ENCODE peak calls at places on chromosomes 5 and 9, in eight cellular contexts. One of them, this sample, is unnamed.

GRCh38 chr5:158639876-158640570 is 459.7 kb downstream of the EBF1 start:
- DNase-seq in GM12878: no peak
- DNase-seq in H1: no peak
- DNase-seq in HepG2: no peak
- DNase-seq in K562: no peak
- DNase-seq in HCT116: no peak
- DNase-seq in endothelial cell of umbilical vein: no peak
- DNase-seq in A549: no peak
- DNase-seq in this sample: peak; percentile 20

GRCh38 chr9:124950050-124950718 is 9.3 kb upstream of the GOLGA1 start:
- DNase-seq in A549: no peak
- DNase-seq in HCT116: no peak
- DNase-seq in endothelial cell of umbilical vein: no peak
- DNase-seq in HepG2: peak; percentile 71
- DNase-seq in GM12878: no peak
- DNase-seq in H1: no peak
- DNase-seq in K562: no peak
- DNase-seq in this sample: no peak

GRCh38 chr5:2750026-2750757 is 1.3 kb downstream of the IRX2 start:
- DNase-seq in HCT116: no peak
- DNase-seq in HepG2: no peak
- DNase-seq in K562: no peak
- DNase-seq in A549: no peak
- DNase-seq in endothelial cell of umbilical vein: no peak
- DNase-seq in GM12878: no peak
- DNase-seq in H1: peak; percentile 77
- DNase-seq in this sample: no peak

GRCh38 chr5:176537608-176538504 is 654 bp upstream of the RNF44 start:
- DNase-seq in H1: peak; percentile 89
- DNase-seq in A549: peak; percentile 94
- DNase-seq in HepG2: peak; percentile 98
- DNase-seq in endothelial cell of umbilical vein: peak; percentile 99
- DNase-seq in K562: peak; percentile 93
- DNase-seq in GM12878: peak; percentile 94
- DNase-seq in HCT116: peak; percentile 99
- DNase-seq in this sample: peak; percentile 99

GRCh38 chr9:136085815-136086212 is 9.3 kb downstream of the NACC2 start:
- DNase-seq in A549: no peak
- DNase-seq in GM12878: no peak
- DNase-seq in K562: no peak
- DNase-seq in endothelial cell of umbilical vein: no peak
- DNase-seq in H1: no peak
- DNase-seq in HepG2: no peak
- DNase-seq in HCT116: no peak
- DNase-seq in this sample: no peak

GRCh38 chr9:107614765-107615164 is 125.2 kb upstream of the KLF4 start:
- DNase-seq in endothelial cell of umbilical vein: no peak
- DNase-seq in H1: no peak
- DNase-seq in A549: no peak
- DNase-seq in GM12878: no peak
- DNase-seq in HCT116: no peak
- DNase-seq in HepG2: no peak
- DNase-seq in K562: no peak
- DNase-seq in this sample: no peak

GRCh38 chr5:81852277-81853004 is 101.5 kb upstream of the SSBP2 start:
- DNase-seq in A549: no peak
- DNase-seq in K562: peak; percentile 52
- DNase-seq in GM12878: no peak
- DNase-seq in HepG2: no peak
- DNase-seq in endothelial cell of umbilical vein: peak; percentile 1
- DNase-seq in H1: peak; percentile 72
- DNase-seq in HCT116: peak; percentile 51
- DNase-seq in this sample: peak; percentile 84

GRCh38 chr5:9546973-9547947 is 1.4 kb upstream of the SEMA5A start:
- DNase-seq in A549: no peak
- DNase-seq in GM12878: no peak
- DNase-seq in HCT116: no peak
- DNase-seq in K562: no peak
- DNase-seq in endothelial cell of umbilical vein: peak; percentile 53
- DNase-seq in HepG2: no peak
- DNase-seq in H1: peak; percentile 59
- DNase-seq in this sample: no peak

GRCh38 chr5:136235316-136235715 is 42.4 kb upstream of the SMIM32 start:
- DNase-seq in HCT116: no peak
- DNase-seq in H1: no peak
- DNase-seq in A549: no peak
- DNase-seq in endothelial cell of umbilical vein: no peak
- DNase-seq in K562: no peak
- DNase-seq in HepG2: no peak
- DNase-seq in GM12878: no peak
- DNase-seq in this sample: no peak

GRCh38 chr5:72572236-72572765 is 65.1 kb upstream of the ZNF366 start:
- DNase-seq in endothelial cell of umbilical vein: no peak
- DNase-seq in H1: no peak
- DNase-seq in A549: no peak
- DNase-seq in GM12878: no peak
- DNase-seq in HepG2: no peak
- DNase-seq in K562: no peak
- DNase-seq in HCT116: no peak
- DNase-seq in this sample: no peak

GRCh38 chr9:96618209-96619108 is 1.2 kb downstream of the CDC14B start:
- DNase-seq in K562: no peak
- DNase-seq in HCT116: no peak
- DNase-seq in HepG2: peak; percentile 42
- DNase-seq in H1: no peak
- DNase-seq in endothelial cell of umbilical vein: peak; percentile 10
- DNase-seq in GM12878: no peak
- DNase-seq in A549: peak; percentile 48
- DNase-seq in this sample: peak; percentile 15

DNA sequence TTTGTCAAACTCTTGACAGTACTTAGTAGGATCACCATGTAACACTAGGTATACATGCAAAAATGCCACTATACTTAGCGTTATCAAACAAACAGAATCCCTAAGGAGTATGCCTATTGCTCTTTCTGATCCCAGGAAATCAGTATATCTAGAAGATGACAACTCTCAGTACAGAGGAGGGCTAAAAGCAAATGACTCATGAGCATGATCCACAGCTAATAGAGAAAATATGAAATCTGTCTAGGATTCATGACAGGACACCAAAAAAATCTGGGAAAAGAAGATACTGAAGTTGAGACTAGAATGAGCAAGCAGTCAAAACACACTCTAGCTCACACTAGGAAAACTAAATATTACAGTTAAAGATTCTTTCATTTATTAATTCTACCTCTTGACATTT is 89.2 kb downstream of the RAPGEF6 start:
- DNase-seq in H1: no peak
- DNase-seq in HCT116: no peak
- DNase-seq in K562: no peak
- DNase-seq in endothelial cell of umbilical vein: no peak
- DNase-seq in GM12878: no peak
- DNase-seq in HepG2: no peak
- DNase-seq in A549: no peak
- DNase-seq in this sample: no peak
- H3K4me3 ChIP-seq in H1: no peak overlapping the region
- H3K4me3 ChIP-seq in HCT116: no peak overlapping the region
- H3K4me3 ChIP-seq in K562: no peak overlapping the region
- H3K4me3 ChIP-seq in endothelial cell of umbilical vein: no peak overlapping the region
- H3K4me3 ChIP-seq in GM12878: no peak overlapping the region
- H3K4me3 ChIP-seq in HepG2: no peak overlapping the region
- H3K4me3 ChIP-seq in A549: no peak overlapping the region
- H3K4me3 ChIP-seq in this sample: no peak overlapping the region

DNA sequence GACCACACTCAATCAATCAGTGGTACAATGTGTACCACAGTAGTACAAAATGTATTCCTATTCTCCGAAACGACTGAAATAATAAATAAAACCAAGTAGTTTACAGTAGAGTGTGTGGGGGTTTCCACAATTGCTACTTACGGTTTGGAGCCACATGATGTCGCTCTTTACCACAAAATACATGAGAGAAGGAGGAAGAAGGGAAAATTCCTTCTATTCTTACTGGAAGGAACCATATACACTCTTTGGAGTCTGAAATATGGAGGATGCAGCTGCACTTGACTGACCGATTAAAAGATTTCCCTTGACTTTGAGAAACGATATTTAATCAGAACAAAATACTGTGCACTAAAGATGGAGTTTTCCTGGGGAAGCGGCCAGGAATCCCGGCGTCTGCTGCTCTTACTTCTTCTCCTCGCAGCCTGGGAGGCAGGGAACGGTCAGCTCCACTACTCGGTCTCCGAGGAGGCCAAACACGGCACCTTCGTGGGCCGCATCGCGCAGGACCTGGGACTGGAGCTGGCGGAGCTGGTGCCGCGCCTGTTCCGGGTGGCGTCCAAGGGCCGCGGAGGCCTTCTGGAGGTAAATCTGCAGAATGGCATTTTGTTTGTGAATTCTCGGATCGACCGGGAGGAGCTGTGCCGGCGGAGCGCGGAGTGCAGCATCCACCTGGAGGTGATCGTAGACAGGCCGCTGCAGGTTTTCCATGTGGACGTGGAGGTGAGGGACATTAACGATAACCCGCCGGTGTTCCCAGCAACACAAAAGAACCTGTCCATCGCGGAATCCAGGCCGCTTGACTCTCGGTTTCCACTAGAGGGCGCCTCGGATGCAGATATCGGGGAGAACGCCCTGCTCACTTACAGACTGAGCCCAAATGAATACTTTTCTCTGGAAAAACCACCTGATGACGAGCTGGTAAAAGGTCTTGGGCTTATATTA is at the start of gene PCDHA4:
- DNase-seq in endothelial cell of umbilical vein: peak; percentile 12
- DNase-seq in HCT116: no peak
- DNase-seq in GM12878: no peak
- DNase-seq in HepG2: peak; percentile 9
- DNase-seq in H1: peak; percentile 94
- DNase-seq in A549: peak; percentile 24
- DNase-seq in K562: peak; percentile 17
- DNase-seq in this sample: peak; percentile 31
- TF ChIP-seq MAX in endothelial cell of umbilical vein: no peak
- TF ChIP-seq MAX in HCT116: no peak
- TF ChIP-seq MAX in GM12878: no peak
- TF ChIP-seq MAX in HepG2: no peak
- TF ChIP-seq MAX in H1: no peak
- TF ChIP-seq MAX in A549: no peak
- TF ChIP-seq MAX in K562: no peak
- TF ChIP-seq MAX in this sample: no peak

GRCh38 chr5:16805478-16805877 is 130.6 kb downstream of the MYO10 start:
- DNase-seq in K562: no peak
- DNase-seq in HepG2: no peak
- DNase-seq in A549: no peak
- DNase-seq in GM12878: no peak
- DNase-seq in endothelial cell of umbilical vein: no peak
- DNase-seq in HCT116: no peak
- DNase-seq in H1: no peak
- DNase-seq in this sample: no peak

GRCh38 chr5:16806691-16807433 is 129.2 kb downstream of the MYO10 start:
- DNase-seq in K562: no peak
- DNase-seq in GM12878: no peak
- DNase-seq in H1: no peak
- DNase-seq in HCT116: no peak
- DNase-seq in HepG2: no peak
- DNase-seq in endothelial cell of umbilical vein: no peak
- DNase-seq in A549: no peak
- DNase-seq in this sample: no peak

GRCh38 chr5:16807475-16807874 is 128.6 kb downstream of the MYO10 start:
- DNase-seq in HCT116: no peak
- DNase-seq in GM12878: no peak
- DNase-seq in H1: no peak
- DNase-seq in A549: no peak
- DNase-seq in K562: no peak
- DNase-seq in endothelial cell of umbilical vein: no peak
- DNase-seq in HepG2: no peak
- DNase-seq in this sample: no peak

GRCh38 chr5:16800477-16800876 is 135.6 kb downstream of the MYO10 start:
- DNase-seq in GM12878: no peak
- DNase-seq in endothelial cell of umbilical vein: no peak
- DNase-seq in K562: no peak
- DNase-seq in H1: no peak
- DNase-seq in HCT116: no peak
- DNase-seq in HepG2: no peak
- DNase-seq in A549: no peak
- DNase-seq in this sample: no peak

GRCh38 chr5:16803831-16804230 is 132.3 kb downstream of the MYO10 start:
- DNase-seq in GM12878: no peak
- DNase-seq in HCT116: peak; percentile 80
- DNase-seq in H1: no peak
- DNase-seq in A549: no peak
- DNase-seq in HepG2: no peak
- DNase-seq in K562: no peak
- DNase-seq in endothelial cell of umbilical vein: no peak
- DNase-seq in this sample: no peak
- TF ChIP-seq POLR2A in GM12878: no peak
- TF ChIP-seq POLR2A in HCT116: no peak
- TF ChIP-seq POLR2A in H1: no peak
- TF ChIP-seq POLR2A in A549: no peak
- TF ChIP-seq POLR2A in HepG2: no peak
- TF ChIP-seq POLR2A in K562: no peak
- TF ChIP-seq POLR2A in endothelial cell of umbilical vein: no peak
- TF ChIP-seq POLR2A in this sample: no peak

GRCh38 chr5:154110781-154111180 is 72.0 kb downstream of the MFAP3 start:
- DNase-seq in HCT116: no peak
- DNase-seq in K562: no peak
- DNase-seq in H1: no peak
- DNase-seq in A549: no peak
- DNase-seq in endothelial cell of umbilical vein: no peak
- DNase-seq in GM12878: no peak
- DNase-seq in HepG2: no peak
- DNase-seq in this sample: no peak

GRCh38 chr5:154107010-154107409 is 68.2 kb downstream of the MFAP3 start:
- DNase-seq in K562: no peak
- DNase-seq in HCT116: no peak
- DNase-seq in HepG2: no peak
- DNase-seq in H1: no peak
- DNase-seq in A549: no peak
- DNase-seq in GM12878: no peak
- DNase-seq in endothelial cell of umbilical vein: no peak
- DNase-seq in this sample: no peak

GRCh38 chr5:154111214-154111613 is 72.4 kb downstream of the MFAP3 start:
- DNase-seq in endothelial cell of umbilical vein: no peak
- DNase-seq in H1: no peak
- DNase-seq in GM12878: no peak
- DNase-seq in HepG2: no peak
- DNase-seq in HCT116: no peak
- DNase-seq in A549: no peak
- DNase-seq in K562: no peak
- DNase-seq in this sample: no peak

GRCh38 chr5:154110054-154110453 is 71.3 kb downstream of the MFAP3 start:
- DNase-seq in A549: no peak
- DNase-seq in endothelial cell of umbilical vein: no peak
- DNase-seq in HCT116: no peak
- DNase-seq in GM12878: no peak
- DNase-seq in K562: no peak
- DNase-seq in HepG2: no peak
- DNase-seq in H1: no peak
- DNase-seq in this sample: no peak

DNA sequence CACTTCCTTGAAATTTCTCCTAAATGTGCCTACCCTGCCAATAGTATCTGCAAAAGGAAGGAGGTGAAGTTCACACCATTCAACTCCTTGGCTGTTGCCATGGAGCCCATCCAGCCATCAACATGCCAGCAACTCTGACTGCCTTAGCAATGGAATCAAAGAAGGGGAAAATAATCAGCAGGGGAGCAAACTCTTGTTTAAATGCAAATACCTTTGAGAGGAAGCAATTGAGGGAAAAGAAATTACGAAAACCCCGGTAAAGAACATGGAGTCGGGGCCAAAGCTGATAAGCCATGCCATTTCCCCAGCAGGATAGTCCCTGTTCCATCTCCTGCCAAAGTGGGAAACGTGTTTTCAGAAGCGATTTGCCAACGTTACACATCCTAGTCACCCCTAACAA is 69.0 kb downstream of the MFAP3 start:
- DNase-seq in H1: no peak
- DNase-seq in HepG2: no peak
- DNase-seq in K562: no peak
- DNase-seq in A549: no peak
- DNase-seq in GM12878: no peak
- DNase-seq in HCT116: no peak
- DNase-seq in endothelial cell of umbilical vein: no peak
- DNase-seq in this sample: no peak
- H3K4me3 ChIP-seq in H1: no peak overlapping the region
- H3K4me3 ChIP-seq in HepG2: no peak overlapping the region
- H3K4me3 ChIP-seq in K562: no peak overlapping the region
- H3K4me3 ChIP-seq in A549: no peak overlapping the region
- H3K4me3 ChIP-seq in GM12878: no peak overlapping the region
- H3K4me3 ChIP-seq in HCT116: no peak overlapping the region
- H3K4me3 ChIP-seq in endothelial cell of umbilical vein: no peak overlapping the region
- H3K4me3 ChIP-seq in this sample: no peak overlapping the region